ENCODE peak calls at places on chromosomes 12 and 14, in four cellular contexts. Y is fibroblast of lung, H is mucosa of descending colon, U is kidney tubule cell. E is an unnamed sample.

GRCh38 chr14:61607570-61608244 is 87.6 kb upstream of the HIF1A start:
- DNase-seq in Y (no peak), H (no peak), U (no peak), E (no peak)

GRCh38 chr12:43965899-43966298 is 130.0 kb downstream of the TMEM117 start:
- DNase-seq in Y (no peak), H (no peak), U (no peak), E (no peak)

GRCh38 chr14:100719976-100720520 is 6.6 kb upstream of the DLK1 start:
- DNase-seq in Y (no peak), H (no peak), U (no peak), E (no peak)

GRCh38 chr12:99479149-99479548 is 168.4 kb upstream of the GARIN6 start:
- DNase-seq in Y (no peak), H (no peak), U (no peak), E (no peak)

GRCh38 chr12:116463366-116463765 is 95.8 kb upstream of the MAP1LC3B2 start:
- DNase-seq in Y (no peak), H (no peak), U (no peak), E (no peak)

GRCh38 chr14:103688906-103689902 is 26.0 kb downstream of the XRCC3 start:
- DNase-seq in Y (peak), H (no peak), U (no peak), E (no peak)

GRCh38 chr14:67746927-67747326 is 45.2 kb downstream of the RDH12 start:
- DNase-seq in Y (no peak), H (no peak), U (no peak), E (no peak)

GRCh38 chr12:95083938-95084337 is 10.5 kb upstream of the NR2C1 start:
- DNase-seq in Y (peak), H (no peak), U (peak), E (peak)

GRCh38 chr14:48584031-48584430 is 908.6 kb upstream of the MDGA2 start:
- DNase-seq in Y (peak), H (no peak), U (peak), E (no peak)

GRCh38 chr12:43282106-43282505 is 269.9 kb downstream of the ADAMTS20 start:
- DNase-seq in Y (peak), H (no peak), U (peak), E (no peak)

GRCh38 chr12:13817131-13817530 is 164.3 kb downstream of the GRIN2B start:
- DNase-seq in Y (no peak), H (no peak), U (peak), E (peak)

GRCh38 chr12:58728397-58728796 is 191.9 kb downstream of the LRIG3 start:
- DNase-seq in Y (peak), H (no peak), U (no peak), E (no peak)

GRCh38 chr14:64705406-64706118 is 1.3 kb downstream of the PLEKHG3 start:
- DNase-seq in Y (no peak), H (peak), U (peak), E (no peak)

GRCh38 chr14:105090493-105091334 is 25.5 kb upstream of the GPR132 start:
- DNase-seq in Y (peak), H (peak), U (peak), E (peak)

GRCh38 chr14:71449316-71450055 is 482.7 kb upstream of the RGS6 start:
- DNase-seq in Y (no peak), H (no peak), U (peak), E (no peak)

GRCh38 chr12:43118881-43119280 is 433.1 kb downstream of the ADAMTS20 start:
- DNase-seq in Y (no peak), H (no peak), U (no peak), E (no peak)

GRCh38 chr14:62667515-62667914 is 377.7 kb downstream of the KCNH5 start:
- DNase-seq in Y (peak), H (no peak), U (no peak), E (no peak)

GRCh38 chr14:25055998-25056687 is 6.2 kb upstream of the STXBP6 start:
- DNase-seq in Y (peak), H (no peak), U (no peak), E (no peak)

GRCh38 chr14:105019861-105020814 is 745 bp downstream of the CDCA4 start:
- DNase-seq in Y (peak), H (peak), U (peak), E (peak)

GRCh38 chr12:96670334-96670899 is 181.0 kb downstream of the CFAP54 start:
- DNase-seq in Y (no peak), H (no peak), U (no peak), E (no peak)

GRCh38 chr14:76710093-76711010 is 50.9 kb upstream of the VASH1 start:
- DNase-seq in Y (peak), H (no peak), U (peak), E (peak)

GRCh38 chr12:12539411-12539810 is 23.3 kb downstream of the DUSP16 start:
- DNase-seq in Y (no peak), H (no peak), U (peak), E (no peak)

E was measured in Daoy.